ENCODE peak calls at places on chromosomes 5 and 9, in nine cellular contexts. S is LNCaP clone FGC; D is OCI-LY7; W is T-helper 9 cell; I is GM20000; U is NCI-H1092; F is aorta; N is NCI-H146; Q is CD8-positive, alpha-beta memory T cell. O is an unnamed sample.

GRCh38 chr9:98570055-98570454 is 138.7 kb downstream of the GABBR2 start:
- DNase-seq in W (no peak), U (no peak), F (no peak), Q (no peak), D (no peak), S (no peak), N (no peak), I (no peak), O (no peak)

GRCh38 chr9:613771-614347 is 227.6 kb upstream of the DMRT1 start:
- DNase-seq in D (peak; percentile 77), N (no peak), U (no peak), Q (no peak), F (peak; percentile 92), I (peak; percentile 68), S (peak; percentile 50), W (no peak), O (peak; percentile 27)

GRCh38 chr5:130278136-130278535 is 373.9 kb downstream of the CHSY3 start:
- DNase-seq in Q (no peak), D (no peak), U (no peak), N (no peak), I (no peak), S (no peak), W (no peak), F (no peak), O (no peak)

GRCh38 chr5:39624890-39625289 is 200.1 kb upstream of the DAB2 start:
- DNase-seq in Q (no peak), F (no peak), S (no peak), I (no peak), D (no peak), W (no peak), N (no peak), U (no peak), O (no peak)

GRCh38 chr9:110257097-110257955 is 1.0 kb upstream of the TXN start:
- DNase-seq in U (no peak), D (no peak), Q (no peak), S (no peak), N (no peak), F (no peak), W (no peak), I (peak; percentile 27), O (no peak)

GRCh38 chr5:100444961-100445360 is 90.2 kb upstream of the FAM174A start:
- DNase-seq in U (no peak), D (no peak), Q (no peak), F (no peak), W (no peak), I (no peak), S (no peak), N (no peak), O (no peak)

GRCh38 chr9:109254317-109254716 is 66.5 kb downstream of the EPB41L4B start:
- DNase-seq in D (no peak), I (no peak), F (no peak), U (no peak), S (no peak), Q (no peak), N (no peak), W (no peak), O (no peak)

GRCh38 chr5:88956416-88956815 is 73.4 kb upstream of the MEF2C start:
- DNase-seq in Q (no peak), N (no peak), I (no peak), F (no peak), D (no peak), W (no peak), S (no peak), U (no peak), O (no peak)

GRCh38 chr5:119243888-119244287 is 111.9 kb upstream of the TNFAIP8 start:
- DNase-seq in F (no peak), I (no peak), S (no peak), Q (no peak), U (no peak), D (no peak), N (no peak), W (no peak), O (no peak)

GRCh38 chr9:110303136-110303535 is 34.5 kb downstream of the TXNDC8 start:
- DNase-seq in D (no peak), U (no peak), Q (no peak), F (no peak), W (no peak), S (no peak), N (no peak), I (no peak), O (no peak)

GRCh38 chr5:171647043-171647899 is 138.3 kb upstream of the SMIM23 start:
- DNase-seq in U (no peak), W (no peak), Q (no peak), S (no peak), F (no peak), I (no peak), N (no peak), D (no peak), O (no peak)

GRCh38 chr5:68315679-68316271 is 100.2 kb downstream of the PIK3R1 start:
- DNase-seq in U (no peak), D (no peak), I (peak; percentile 85), Q (peak; percentile 51), S (no peak), W (peak; percentile 10), F (no peak), N (no peak), O (peak; percentile 31)

GRCh38 chr5:74538206-74538661 is 102.3 kb downstream of the ENC1 start:
- DNase-seq in N (no peak), F (peak; percentile 65), Q (no peak), D (no peak), I (no peak), S (no peak), U (no peak), W (no peak), O (no peak)

GRCh38 chr5:96934291-96934694 is 1.6 kb upstream of the LNPEP start:
- DNase-seq in D (peak; percentile 54), I (no peak), F (no peak), W (no peak), U (no peak), S (no peak), N (peak; percentile 45), Q (no peak), O (no peak)

GRCh38 chr9:16150501-16150900 is 597.7 kb downstream of the CCDC171 start:
- DNase-seq in I (no peak), W (no peak), D (no peak), Q (no peak), N (no peak), S (peak; percentile 6), U (no peak), F (no peak), O (no peak)

GRCh38 chr9:127180457-127181314 is 58.3 kb upstream of the ANGPTL2 start:
- DNase-seq in D (no peak), W (no peak), Q (no peak), U (no peak), I (no peak), S (no peak), F (peak; percentile 28), N (no peak), O (no peak)

GRCh38 chr9:37390759-37391158 is 31.7 kb upstream of the GRHPR start:
- DNase-seq in I (peak; percentile 73), Q (no peak), U (no peak), W (peak; percentile 9), F (no peak), S (no peak), D (peak; percentile 92), N (peak; percentile 42), O (no peak)

GRCh38 chr5:180127682-180128670 is 56.4 kb upstream of the RNF130 start:
- DNase-seq in F (no peak), N (no peak), U (no peak), D (no peak), I (peak; percentile 15), W (no peak), S (no peak), Q (no peak), O (peak; percentile 12)

GRCh38 chr9:72473474-72474241 is 47.8 kb upstream of the TMC1 start:
- DNase-seq in U (no peak), Q (no peak), N (no peak), S (no peak), F (no peak), D (no peak), W (no peak), I (peak; percentile 66), O (no peak)

GRCh38 chr9:112529316-112529715 is 42.7 kb downstream of the KIAA1958 start:
- DNase-seq in N (no peak), D (no peak), F (no peak), Q (no peak), S (no peak), U (no peak), W (no peak), I (no peak), O (no peak)

GRCh38 chr9:108551030-108551964 is 304.5 kb downstream of the ACTL7B start:
- DNase-seq in D (no peak), N (no peak), U (no peak), S (no peak), I (no peak), F (no peak), Q (no peak), W (no peak), O (no peak)

GRCh38 chr9:16815042-16815441 is 55.4 kb downstream of the BNC2 start:
- DNase-seq in D (no peak), F (no peak), Q (no peak), U (no peak), I (no peak), S (no peak), N (no peak), W (no peak), O (no peak)

GRCh38 chr5:78280261-78280660 is 14.2 kb downstream of the AP3B1 start:
- DNase-seq in F (no peak), I (no peak), D (no peak), W (no peak), N (no peak), U (no peak), Q (no peak), S (no peak), O (no peak)

GRCh38 chr9:78029601-78030552 is 1.7 kb downstream of the GNAQ start:
- DNase-seq in U (no peak), Q (no peak), W (no peak), N (peak; percentile 50), I (peak; percentile 31), F (no peak), D (no peak), S (no peak), O (peak; percentile 26)

GRCh38 chr9:125066839-125067619 is 76.3 kb downstream of the SCAI start:
- DNase-seq in W (no peak), Q (no peak), I (no peak), N (no peak), F (no peak), S (peak; percentile 32), U (no peak), D (no peak), O (no peak)

GRCh38 chr5:135036405-135036804 is 2.4 kb upstream of the PITX1 start:
- DNase-seq in D (no peak), N (no peak), W (no peak), Q (no peak), U (no peak), I (no peak), S (no peak), F (no peak), O (no peak)

GRCh38 chr5:78855026-78855425 is 130.1 kb downstream of the ARSB start:
- DNase-seq in N (no peak), Q (no peak), U (no peak), I (no peak), D (no peak), S (no peak), W (no peak), F (no peak), O (no peak)

GRCh38 chr5:140926903-140927573 is 939 bp downstream of the PCDHAC1 start:
- DNase-seq in W (no peak), N (peak; percentile 71), I (no peak), S (no peak), D (no peak), Q (no peak), U (no peak), F (peak; percentile 48), O (no peak)

GRCh38 chr5:77282337-77283027 is 72.0 kb downstream of the PDE8B start:
- DNase-seq in S (peak; percentile 54), Q (no peak), W (no peak), N (no peak), D (no peak), F (peak; percentile 57), I (no peak), U (no peak), O (no peak)

GRCh38 chr5:178319541-178320041 is 87.0 kb upstream of the PHYKPL start:
- DNase-seq in F (peak; percentile 24), Q (no peak), S (no peak), U (no peak), N (no peak), I (no peak), D (no peak), W (no peak), O (no peak)

GRCh38 chr9:116342071-116342470 is 188.5 kb downstream of the PAPPA start:
- DNase-seq in Q (no peak), W (no peak), F (no peak), U (no peak), S (no peak), I (no peak), D (no peak), N (peak; percentile 67), O (no peak)

O was measured in natural killer cell.